ENCODE peak calls at places on chromosomes 16 and 17, in six cellular contexts. One of them, this sample, is unnamed.

GRCh38 chr17:12618557-12618956 is 47.1 kb upstream of the MYOCD start:
- DNase-seq in effector memory CD4-positive, alpha-beta T cell: no peak
- DNase-seq in kidney: no peak
- DNase-seq in heart right ventricle: no peak
- DNase-seq in MM.1S: no peak
- DNase-seq in breast epithelium: no peak
- DNase-seq in this sample: no peak

GRCh38 chr17:27329146-27329805 is 35.4 kb downstream of the WSB1 start:
- DNase-seq in heart right ventricle: no peak
- DNase-seq in MM.1S: no peak
- DNase-seq in breast epithelium: no peak
- DNase-seq in kidney: no peak
- DNase-seq in effector memory CD4-positive, alpha-beta T cell: no peak
- DNase-seq in this sample: no peak

GRCh38 chr16:66523861-66524354 is 26.0 kb downstream of the TK2 start:
- DNase-seq in MM.1S: peak; percentile 90
- DNase-seq in breast epithelium: no peak
- DNase-seq in heart right ventricle: no peak
- DNase-seq in kidney: no peak
- DNase-seq in effector memory CD4-positive, alpha-beta T cell: peak; percentile 35
- DNase-seq in this sample: peak; percentile 13

GRCh38 chr17:64443086-64443760 is 5.7 kb upstream of the MILR1 start:
- DNase-seq in kidney: no peak
- DNase-seq in heart right ventricle: no peak
- DNase-seq in breast epithelium: no peak
- DNase-seq in effector memory CD4-positive, alpha-beta T cell: no peak
- DNase-seq in MM.1S: no peak
- DNase-seq in this sample: no peak

GRCh38 chr17:63696381-63696961 is 3.5 kb downstream of the LIMD2 start:
- DNase-seq in kidney: peak; percentile 74
- DNase-seq in MM.1S: peak; percentile 20
- DNase-seq in breast epithelium: no peak
- DNase-seq in effector memory CD4-positive, alpha-beta T cell: no peak
- DNase-seq in heart right ventricle: no peak
- DNase-seq in this sample: peak; percentile 40

GRCh38 chr17:80664217-80664780 is 119.7 kb downstream of the RPTOR start:
- DNase-seq in effector memory CD4-positive, alpha-beta T cell: no peak
- DNase-seq in kidney: no peak
- DNase-seq in breast epithelium: no peak
- DNase-seq in MM.1S: no peak
- DNase-seq in heart right ventricle: no peak
- DNase-seq in this sample: no peak

GRCh38 chr17:83071966-83072562 is 7.3 kb upstream of the METRNL start:
- DNase-seq in heart right ventricle: no peak
- DNase-seq in MM.1S: no peak
- DNase-seq in breast epithelium: no peak
- DNase-seq in effector memory CD4-positive, alpha-beta T cell: no peak
- DNase-seq in kidney: no peak
- DNase-seq in this sample: no peak

GRCh38 chr16:65713409-65713808 is 591.5 kb upstream of the CDH11 start:
- DNase-seq in breast epithelium: no peak
- DNase-seq in effector memory CD4-positive, alpha-beta T cell: no peak
- DNase-seq in MM.1S: no peak
- DNase-seq in heart right ventricle: no peak
- DNase-seq in kidney: no peak
- DNase-seq in this sample: no peak

GRCh38 chr17:66860204-66860603 is 25.3 kb downstream of the CACNG5 start:
- DNase-seq in breast epithelium: no peak
- DNase-seq in heart right ventricle: no peak
- DNase-seq in effector memory CD4-positive, alpha-beta T cell: no peak
- DNase-seq in MM.1S: no peak
- DNase-seq in kidney: no peak
- DNase-seq in this sample: no peak

DNA sequence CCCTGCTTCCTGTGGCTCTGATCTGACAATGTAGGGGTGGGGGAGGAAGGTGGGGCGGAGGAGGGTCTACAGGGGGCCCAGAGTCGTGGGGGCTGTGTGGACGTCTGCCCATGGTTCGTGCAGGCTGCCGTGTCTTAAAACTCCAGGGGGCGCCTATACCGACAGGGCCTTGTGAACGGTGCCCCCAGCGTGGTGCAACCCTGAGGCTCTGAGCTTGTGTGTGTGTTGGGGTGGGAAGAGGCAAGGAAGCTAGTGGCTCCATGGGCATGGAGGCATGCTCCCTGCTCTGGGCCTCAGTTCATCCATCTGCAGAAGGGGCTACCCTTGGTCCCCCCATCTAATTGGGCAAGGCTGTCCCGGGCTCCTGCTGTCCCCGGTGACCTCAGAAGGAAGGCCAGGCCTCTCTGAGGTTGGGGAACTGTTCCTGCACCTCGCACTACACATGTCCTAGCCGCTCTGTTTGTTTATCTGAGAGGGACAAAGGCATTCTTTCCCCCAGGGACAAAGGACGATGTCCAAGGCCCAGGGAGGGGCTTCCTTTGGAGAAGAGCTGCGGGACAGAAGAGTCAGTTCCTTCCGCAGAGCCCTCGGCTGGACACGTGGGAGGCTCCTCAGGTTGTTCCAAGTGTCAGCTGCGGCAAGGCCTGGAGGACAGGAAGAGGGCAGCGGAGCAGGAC is 13.5 kb downstream of the CA4 start:
- DNase-seq in heart right ventricle: no peak
- DNase-seq in MM.1S: no peak
- DNase-seq in breast epithelium: no peak
- DNase-seq in kidney: no peak
- DNase-seq in effector memory CD4-positive, alpha-beta T cell: no peak
- DNase-seq in this sample: no peak
- H3K27ac ChIP-seq in heart right ventricle: peak overlapping the region; percentile 75
- H3K27ac ChIP-seq in MM.1S: no peak overlapping the region
- H3K27ac ChIP-seq in breast epithelium: no peak overlapping the region
- H3K27ac ChIP-seq in kidney: peak overlapping the region; percentile 88
- H3K27ac ChIP-seq in effector memory CD4-positive, alpha-beta T cell: no peak overlapping the region
- H3K27ac ChIP-seq in this sample: no peak overlapping the region

GRCh38 chr17:40547079-40547784 is 18.0 kb downstream of the CCR7 start:
- DNase-seq in MM.1S: no peak
- DNase-seq in effector memory CD4-positive, alpha-beta T cell: no peak
- DNase-seq in kidney: no peak
- DNase-seq in heart right ventricle: no peak
- DNase-seq in breast epithelium: peak; percentile 88
- DNase-seq in this sample: peak; percentile 50

GRCh38 chr17:40547785-40548478 is 17.3 kb downstream of the CCR7 start:
- DNase-seq in breast epithelium: no peak
- DNase-seq in kidney: no peak
- DNase-seq in heart right ventricle: no peak
- DNase-seq in MM.1S: no peak
- DNase-seq in effector memory CD4-positive, alpha-beta T cell: no peak
- DNase-seq in this sample: no peak

GRCh38 chr17:40550608-40551007 is 14.7 kb downstream of the CCR7 start:
- DNase-seq in MM.1S: no peak
- DNase-seq in kidney: no peak
- DNase-seq in heart right ventricle: peak; percentile 69
- DNase-seq in effector memory CD4-positive, alpha-beta T cell: no peak
- DNase-seq in breast epithelium: peak; percentile 39
- DNase-seq in this sample: no peak

GRCh38 chr17:40548491-40548981 is 16.7 kb downstream of the CCR7 start:
- DNase-seq in kidney: no peak
- DNase-seq in breast epithelium: peak; percentile 15
- DNase-seq in MM.1S: no peak
- DNase-seq in heart right ventricle: no peak
- DNase-seq in effector memory CD4-positive, alpha-beta T cell: no peak
- DNase-seq in this sample: no peak

GRCh38 chr17:40548982-40549680 is 16.1 kb downstream of the CCR7 start:
- DNase-seq in kidney: no peak
- DNase-seq in breast epithelium: peak; percentile 81
- DNase-seq in effector memory CD4-positive, alpha-beta T cell: no peak
- DNase-seq in MM.1S: no peak
- DNase-seq in heart right ventricle: no peak
- DNase-seq in this sample: no peak
- H3K4me1 ChIP-seq in kidney: peaks cover 24% of the 10 kb centered on the region
- H3K4me1 ChIP-seq in breast epithelium: peaks cover 50% of the 10 kb centered on the region
- H3K4me1 ChIP-seq in effector memory CD4-positive, alpha-beta T cell: peaks cover 30% of the 10 kb centered on the region
- H3K4me1 ChIP-seq in MM.1S: peaks cover 1% of the 10 kb centered on the region
- H3K4me1 ChIP-seq in heart right ventricle: peaks cover 67% of the 10 kb centered on the region
- H3K4me1 ChIP-seq in this sample: peaks cover 65% of the 10 kb centered on the region

GRCh38 chr17:1872976-1873375 is 43.2 kb downstream of the RPA1 start:
- DNase-seq in heart right ventricle: no peak
- DNase-seq in kidney: no peak
- DNase-seq in effector memory CD4-positive, alpha-beta T cell: no peak
- DNase-seq in MM.1S: no peak
- DNase-seq in breast epithelium: no peak
- DNase-seq in this sample: no peak

GRCh38 chr17:1873418-1873817 is 43.6 kb downstream of the RPA1 start:
- DNase-seq in heart right ventricle: no peak
- DNase-seq in breast epithelium: no peak
- DNase-seq in MM.1S: no peak
- DNase-seq in kidney: no peak
- DNase-seq in effector memory CD4-positive, alpha-beta T cell: no peak
- DNase-seq in this sample: no peak

GRCh38 chr17:1872254-1872653 is 42.4 kb downstream of the RPA1 start:
- DNase-seq in kidney: no peak
- DNase-seq in effector memory CD4-positive, alpha-beta T cell: no peak
- DNase-seq in heart right ventricle: no peak
- DNase-seq in breast epithelium: no peak
- DNase-seq in MM.1S: no peak
- DNase-seq in this sample: no peak

GRCh38 chr17:1878419-1879121 is 48.8 kb downstream of the RPA1 start:
- DNase-seq in heart right ventricle: no peak
- DNase-seq in effector memory CD4-positive, alpha-beta T cell: no peak
- DNase-seq in kidney: no peak
- DNase-seq in breast epithelium: no peak
- DNase-seq in MM.1S: no peak
- DNase-seq in this sample: no peak

DNA sequence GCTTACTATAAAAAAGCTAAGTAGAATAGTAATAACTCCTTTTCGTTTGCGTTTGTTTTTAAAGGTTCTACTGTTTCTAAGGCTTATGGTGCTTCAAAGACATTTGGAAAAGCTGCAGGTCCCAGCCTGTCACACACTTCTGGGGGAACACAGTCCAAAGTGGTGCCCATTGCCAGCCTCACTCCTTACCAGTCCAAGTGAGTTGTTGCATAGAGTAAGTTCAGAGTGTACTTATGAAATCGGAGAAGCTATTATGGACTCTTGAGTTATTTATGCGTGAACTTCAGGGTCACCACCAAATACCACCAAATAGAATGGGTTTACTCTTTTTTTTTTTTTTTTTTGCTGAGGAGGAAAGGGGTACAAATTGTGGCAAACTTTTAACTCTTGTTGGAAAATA is 45.8 kb downstream of the RPA1 start:
- DNase-seq in effector memory CD4-positive, alpha-beta T cell: no peak
- DNase-seq in breast epithelium: no peak
- DNase-seq in kidney: no peak
- DNase-seq in heart right ventricle: no peak
- DNase-seq in MM.1S: no peak
- DNase-seq in this sample: no peak
- H3K36me3 ChIP-seq in effector memory CD4-positive, alpha-beta T cell: peaks cover 47% of the 10 kb centered on the region
- H3K36me3 ChIP-seq in breast epithelium: peaks cover 12% of the 10 kb centered on the region
- H3K36me3 ChIP-seq in kidney: peaks cover 52% of the 10 kb centered on the region
- H3K36me3 ChIP-seq in heart right ventricle: peaks cover 35% of the 10 kb centered on the region
- H3K36me3 ChIP-seq in MM.1S: peaks cover 17% of the 10 kb centered on the region
- H3K36me3 ChIP-seq in this sample: peaks cover 68% of the 10 kb centered on the region

GRCh38 chr16:10644092-10644491 is 50.6 kb downstream of the TEKT5 start:
- DNase-seq in MM.1S: no peak
- DNase-seq in kidney: no peak
- DNase-seq in effector memory CD4-positive, alpha-beta T cell: no peak
- DNase-seq in breast epithelium: no peak
- DNase-seq in heart right ventricle: no peak
- DNase-seq in this sample: no peak

GRCh38 chr16:10641953-10642949 is 52.5 kb downstream of the TEKT5 start:
- DNase-seq in breast epithelium: no peak
- DNase-seq in MM.1S: no peak
- DNase-seq in effector memory CD4-positive, alpha-beta T cell: no peak
- DNase-seq in kidney: no peak
- DNase-seq in heart right ventricle: no peak
- DNase-seq in this sample: no peak

GRCh38 chr16:10642964-10643363 is 51.8 kb downstream of the TEKT5 start:
- DNase-seq in MM.1S: no peak
- DNase-seq in breast epithelium: no peak
- DNase-seq in kidney: no peak
- DNase-seq in effector memory CD4-positive, alpha-beta T cell: no peak
- DNase-seq in heart right ventricle: no peak
- DNase-seq in this sample: no peak

GRCh38 chr16:10641555-10641952 is 53.2 kb downstream of the TEKT5 start:
- DNase-seq in heart right ventricle: no peak
- DNase-seq in breast epithelium: no peak
- DNase-seq in effector memory CD4-positive, alpha-beta T cell: no peak
- DNase-seq in MM.1S: no peak
- DNase-seq in kidney: no peak
- DNase-seq in this sample: no peak

DNA sequence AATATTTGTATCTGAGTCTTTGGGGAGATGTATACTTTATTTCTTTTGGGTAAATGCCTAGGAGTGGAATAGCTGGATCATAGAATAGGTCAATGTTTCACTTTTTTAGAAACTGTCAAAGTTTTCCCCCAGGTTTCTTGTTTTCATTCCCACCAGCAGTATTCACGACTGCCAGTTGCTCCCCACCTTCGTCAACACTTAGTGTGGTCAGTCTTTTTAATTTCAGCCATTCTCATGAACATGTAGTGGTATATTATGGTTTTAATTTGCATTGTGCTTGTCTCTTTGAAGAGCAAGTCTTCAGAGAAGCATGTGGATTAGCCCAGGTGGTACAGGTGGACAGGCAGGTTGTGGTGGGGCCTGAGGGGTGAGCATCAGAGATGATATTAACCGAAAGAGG is 53.8 kb downstream of the TEKT5 start:
- DNase-seq in breast epithelium: no peak
- DNase-seq in MM.1S: no peak
- DNase-seq in kidney: no peak
- DNase-seq in heart right ventricle: no peak
- DNase-seq in effector memory CD4-positive, alpha-beta T cell: no peak
- DNase-seq in this sample: no peak
- H3K27ac ChIP-seq in breast epithelium: no peak overlapping the region
- H3K27ac ChIP-seq in MM.1S: no peak overlapping the region
- H3K27ac ChIP-seq in kidney: no peak overlapping the region
- H3K27ac ChIP-seq in heart right ventricle: no peak overlapping the region
- H3K27ac ChIP-seq in effector memory CD4-positive, alpha-beta T cell: no peak overlapping the region
- H3K27ac ChIP-seq in this sample: no peak overlapping the region

This sample was measured in SJSA1.